ENCODE peak calls at places on chromosomes 4 and X, in four cellular contexts. One of them, this sample, is unnamed.

GRCh38 chr4:78938474-78938867 is 767 bp downstream of the PAQR3 start:
- DNase-seq in cardiac muscle cell: no peak
- DNase-seq in right lobe of liver: no peak
- DNase-seq in thyroid gland: no peak
- DNase-seq in this sample: no peak

GRCh38 chrX:25968920-25969319 is 169.2 kb upstream of the MAGEB18 start:
- DNase-seq in thyroid gland: no peak
- DNase-seq in right lobe of liver: no peak
- DNase-seq in cardiac muscle cell: peak; percentile 34
- DNase-seq in this sample: peak; percentile 39

GRCh38 chrX:10755477-10756334 is 135.3 kb upstream of the MID1 start:
- DNase-seq in cardiac muscle cell: peak; percentile 80
- DNase-seq in thyroid gland: peak; percentile 14
- DNase-seq in right lobe of liver: no peak
- DNase-seq in this sample: peak; percentile 7

GRCh38 chr4:140061194-140061593 is 92.8 kb downstream of the MAML3 start:
- DNase-seq in right lobe of liver: no peak
- DNase-seq in thyroid gland: no peak
- DNase-seq in cardiac muscle cell: no peak
- DNase-seq in this sample: no peak

GRCh38 chr4:87410669-87411068 is 11.7 kb upstream of the NUDT9 start:
- DNase-seq in cardiac muscle cell: no peak
- DNase-seq in right lobe of liver: no peak
- DNase-seq in thyroid gland: no peak
- DNase-seq in this sample: no peak

GRCh38 chrX:122203399-122203798 is 980.7 kb upstream of the GRIA3 start:
- DNase-seq in right lobe of liver: no peak
- DNase-seq in cardiac muscle cell: no peak
- DNase-seq in thyroid gland: no peak
- DNase-seq in this sample: no peak

GRCh38 chrX:98607739-98608138 is 1724.0 kb downstream of the RPA4 start:
- DNase-seq in cardiac muscle cell: no peak
- DNase-seq in thyroid gland: no peak
- DNase-seq in right lobe of liver: no peak
- DNase-seq in this sample: no peak

GRCh38 chr4:121697626-121698025 is 846 bp upstream of the ANXA5 start:
- DNase-seq in thyroid gland: no peak
- DNase-seq in right lobe of liver: no peak
- DNase-seq in cardiac muscle cell: no peak
- DNase-seq in this sample: no peak

GRCh38 chr4:181548873-181549541 is 694.2 kb upstream of the TENM3 start:
- DNase-seq in cardiac muscle cell: no peak
- DNase-seq in right lobe of liver: no peak
- DNase-seq in thyroid gland: no peak
- DNase-seq in this sample: no peak

GRCh38 chrX:56765816-56766553 is 36.9 kb downstream of the NBDY start:
- DNase-seq in right lobe of liver: no peak
- DNase-seq in cardiac muscle cell: no peak
- DNase-seq in thyroid gland: no peak
- DNase-seq in this sample: no peak

GRCh38 chrX:22325091-22325490 is 52.4 kb downstream of the CBLL2 start:
- DNase-seq in right lobe of liver: no peak
- DNase-seq in thyroid gland: no peak
- DNase-seq in cardiac muscle cell: peak; percentile 32
- DNase-seq in this sample: no peak

GRCh38 chr4:112938461-112939058 is 110.9 kb upstream of the ANK2 start:
- DNase-seq in right lobe of liver: no peak
- DNase-seq in cardiac muscle cell: peak; percentile 19
- DNase-seq in thyroid gland: no peak
- DNase-seq in this sample: no peak

GRCh38 chr4:167117273-167117672 is 117.0 kb downstream of the SPOCK3 start:
- DNase-seq in cardiac muscle cell: no peak
- DNase-seq in thyroid gland: no peak
- DNase-seq in right lobe of liver: no peak
- DNase-seq in this sample: no peak

GRCh38 chr4:61532324-61532723 is 332.2 kb downstream of the ADGRL3 start:
- DNase-seq in cardiac muscle cell: peak; percentile 66
- DNase-seq in thyroid gland: no peak
- DNase-seq in right lobe of liver: no peak
- DNase-seq in this sample: no peak

GRCh38 chr4:2257361-2258001 is 4.4 kb downstream of the MXD4 start:
- DNase-seq in cardiac muscle cell: no peak
- DNase-seq in thyroid gland: no peak
- DNase-seq in right lobe of liver: peak; percentile 44
- DNase-seq in this sample: peak; percentile 7

GRCh38 chrX:139804482-139804881 is 96.5 kb upstream of the MCF2 start:
- DNase-seq in cardiac muscle cell: no peak
- DNase-seq in thyroid gland: no peak
- DNase-seq in right lobe of liver: no peak
- DNase-seq in this sample: no peak

GRCh38 chr4:477686-478085 is 21.3 kb downstream of the ZNF721 start:
- DNase-seq in cardiac muscle cell: no peak
- DNase-seq in right lobe of liver: no peak
- DNase-seq in thyroid gland: no peak
- DNase-seq in this sample: no peak

GRCh38 chr4:27088491-27088890 is 227.8 kb downstream of the STIM2 start:
- DNase-seq in thyroid gland: no peak
- DNase-seq in right lobe of liver: no peak
- DNase-seq in cardiac muscle cell: no peak
- DNase-seq in this sample: peak; percentile 10

GRCh38 chr4:138975225-138975624 is 40.4 kb upstream of the NOCT start:
- DNase-seq in thyroid gland: no peak
- DNase-seq in cardiac muscle cell: no peak
- DNase-seq in right lobe of liver: no peak
- DNase-seq in this sample: no peak

GRCh38 chr4:182339246-182339645 is 96.0 kb downstream of the TENM3 start:
- DNase-seq in cardiac muscle cell: no peak
- DNase-seq in thyroid gland: no peak
- DNase-seq in right lobe of liver: no peak
- DNase-seq in this sample: no peak

GRCh38 chr4:78606530-78607095 is 55.0 kb downstream of the ANXA3 start:
- DNase-seq in cardiac muscle cell: no peak
- DNase-seq in thyroid gland: no peak
- DNase-seq in right lobe of liver: no peak
- DNase-seq in this sample: no peak

GRCh38 chrX:68355629-68355920 is 77.7 kb downstream of the OPHN1 start:
- DNase-seq in right lobe of liver: no peak
- DNase-seq in cardiac muscle cell: no peak
- DNase-seq in thyroid gland: no peak
- DNase-seq in this sample: peak; percentile 45

GRCh38 chrX:2677764-2678163 is 13.3 kb upstream of the CD99 start:
- DNase-seq in right lobe of liver: no peak
- DNase-seq in thyroid gland: no peak
- DNase-seq in cardiac muscle cell: no peak
- DNase-seq in this sample: peak; percentile 94

GRCh38 chrX:18885317-18886004 is 98.5 kb downstream of the PHKA2 start:
- DNase-seq in thyroid gland: peak; percentile 12
- DNase-seq in right lobe of liver: no peak
- DNase-seq in cardiac muscle cell: no peak
- DNase-seq in this sample: no peak

GRCh38 chrX:118528089-118528753 is 32.6 kb downstream of the DOCK11 start:
- DNase-seq in right lobe of liver: no peak
- DNase-seq in cardiac muscle cell: no peak
- DNase-seq in thyroid gland: no peak
- DNase-seq in this sample: no peak

GRCh38 chrX:7100022-7100421 is 47.5 kb upstream of the STS start:
- DNase-seq in right lobe of liver: no peak
- DNase-seq in thyroid gland: no peak
- DNase-seq in cardiac muscle cell: no peak
- DNase-seq in this sample: no peak

GRCh38 chr4:91758487-91758886 is 545.3 kb upstream of the GRID2 start:
- DNase-seq in thyroid gland: no peak
- DNase-seq in right lobe of liver: no peak
- DNase-seq in cardiac muscle cell: no peak
- DNase-seq in this sample: no peak

GRCh38 chr4:70712150-70712549 is 9.6 kb upstream of the RUFY3 start:
- DNase-seq in right lobe of liver: no peak
- DNase-seq in cardiac muscle cell: no peak
- DNase-seq in thyroid gland: no peak
- DNase-seq in this sample: no peak

GRCh38 chr4:70709551-70710080 is 12.1 kb upstream of the RUFY3 start:
- DNase-seq in right lobe of liver: no peak
- DNase-seq in thyroid gland: no peak
- DNase-seq in cardiac muscle cell: no peak
- DNase-seq in this sample: no peak

GRCh38 chr4:70712604-70713452 is 8.9 kb upstream of the RUFY3 start:
- DNase-seq in cardiac muscle cell: no peak
- DNase-seq in right lobe of liver: no peak
- DNase-seq in thyroid gland: no peak
- DNase-seq in this sample: no peak

GRCh38 chr4:70713453-70714026 is 8.2 kb upstream of the RUFY3 start:
- DNase-seq in cardiac muscle cell: no peak
- DNase-seq in thyroid gland: no peak
- DNase-seq in right lobe of liver: no peak
- DNase-seq in this sample: no peak

DNA sequence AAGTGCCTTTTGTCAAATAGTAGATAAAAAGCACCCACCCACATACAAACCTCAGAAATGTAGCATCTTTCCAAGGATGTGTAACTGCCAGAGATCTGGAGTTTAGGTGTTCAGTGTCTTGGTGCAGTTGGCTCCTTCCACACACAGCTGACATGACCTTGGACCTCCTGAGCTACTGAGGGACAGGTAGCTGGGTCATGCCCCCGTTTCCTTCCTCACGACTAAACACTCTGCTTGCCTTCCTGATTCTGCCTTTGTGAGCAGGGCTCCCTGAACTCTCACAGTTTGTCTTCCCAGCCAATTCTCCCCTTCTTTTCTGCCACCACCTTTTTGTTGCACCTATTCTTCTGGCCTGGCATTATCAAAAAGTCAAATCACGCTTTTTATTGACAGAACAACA is 10.2 kb upstream of the RUFY3 start:
- DNase-seq in cardiac muscle cell: no peak
- DNase-seq in right lobe of liver: no peak
- DNase-seq in thyroid gland: no peak
- DNase-seq in this sample: no peak
- H3K4me1 ChIP-seq in cardiac muscle cell: peaks cover 10% of the 10 kb centered on the region
- H3K4me1 ChIP-seq in right lobe of liver: peaks cover 34% of the 10 kb centered on the region
- H3K4me1 ChIP-seq in thyroid gland: peaks cover 32% of the 10 kb centered on the region
- H3K4me1 ChIP-seq in this sample: peaks cover 54% of the 10 kb centered on the region

GRCh38 chr4:42626629-42627028 is 30.3 kb downstream of the ATP8A1 start:
- DNase-seq in thyroid gland: no peak
- DNase-seq in cardiac muscle cell: no peak
- DNase-seq in right lobe of liver: no peak
- DNase-seq in this sample: no peak
- H3K4me1 ChIP-seq in thyroid gland: peaks cover 30% of the 10 kb centered on the region
- H3K4me1 ChIP-seq in cardiac muscle cell: no peaks in the 10 kb centered on the region
- H3K4me1 ChIP-seq in right lobe of liver: no peaks in the 10 kb centered on the region
- H3K4me1 ChIP-seq in this sample: peaks cover 21% of the 10 kb centered on the region

GRCh38 chr4:67556426-67556825 is 2.1 kb upstream of the STAP1 start:
- DNase-seq in thyroid gland: no peak
- DNase-seq in right lobe of liver: no peak
- DNase-seq in cardiac muscle cell: no peak
- DNase-seq in this sample: no peak

GRCh38 chr4:67555447-67555846 is 3.1 kb upstream of the STAP1 start:
- DNase-seq in cardiac muscle cell: no peak
- DNase-seq in right lobe of liver: no peak
- DNase-seq in thyroid gland: no peak
- DNase-seq in this sample: no peak

DNA sequence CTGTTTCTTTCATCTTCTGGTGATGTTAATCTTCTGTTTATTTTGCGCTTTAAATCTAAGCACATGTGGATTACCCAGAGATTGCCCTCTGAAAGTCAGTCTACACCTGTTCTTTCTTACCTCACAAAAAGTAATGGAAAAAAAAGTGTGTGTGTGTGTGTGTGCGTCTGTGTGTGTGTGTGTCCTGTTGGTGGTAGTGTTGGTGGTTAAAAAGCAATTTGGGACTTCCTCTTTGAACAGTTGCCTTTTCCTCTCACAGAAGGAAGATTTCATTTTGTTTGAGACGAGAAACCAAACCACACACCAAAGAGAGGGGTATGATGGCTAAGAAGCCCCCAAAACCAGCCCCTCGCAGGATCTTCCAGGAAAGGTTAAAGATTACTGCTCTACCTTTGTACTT is at the start of gene STAP1:
- DNase-seq in right lobe of liver: no peak
- DNase-seq in cardiac muscle cell: no peak
- DNase-seq in thyroid gland: no peak
- DNase-seq in this sample: no peak
- H3K4me1 ChIP-seq in right lobe of liver: no peaks in the 10 kb centered on the region
- H3K4me1 ChIP-seq in cardiac muscle cell: peaks cover 4% of the 10 kb centered on the region
- H3K4me1 ChIP-seq in thyroid gland: no peaks in the 10 kb centered on the region
- H3K4me1 ChIP-seq in this sample: no peaks in the 10 kb centered on the region

GRCh38 chr4:7422098-7422897 is 12.4 kb downstream of the PSAPL1 start:
- DNase-seq in thyroid gland: peak; percentile 37
- DNase-seq in cardiac muscle cell: no peak
- DNase-seq in right lobe of liver: no peak
- DNase-seq in this sample: peak; percentile 6

GRCh38 chr4:7423801-7424552 is 10.8 kb downstream of the PSAPL1 start:
- DNase-seq in thyroid gland: no peak
- DNase-seq in right lobe of liver: no peak
- DNase-seq in cardiac muscle cell: no peak
- DNase-seq in this sample: no peak

GRCh38 chr4:7421356-7422097 is 13.2 kb downstream of the PSAPL1 start:
- DNase-seq in cardiac muscle cell: no peak
- DNase-seq in right lobe of liver: no peak
- DNase-seq in thyroid gland: no peak
- DNase-seq in this sample: no peak

GRCh38 chr4:7423391-7423790 is 11.3 kb downstream of the PSAPL1 start:
- DNase-seq in right lobe of liver: no peak
- DNase-seq in cardiac muscle cell: no peak
- DNase-seq in thyroid gland: no peak
- DNase-seq in this sample: no peak

DNA sequence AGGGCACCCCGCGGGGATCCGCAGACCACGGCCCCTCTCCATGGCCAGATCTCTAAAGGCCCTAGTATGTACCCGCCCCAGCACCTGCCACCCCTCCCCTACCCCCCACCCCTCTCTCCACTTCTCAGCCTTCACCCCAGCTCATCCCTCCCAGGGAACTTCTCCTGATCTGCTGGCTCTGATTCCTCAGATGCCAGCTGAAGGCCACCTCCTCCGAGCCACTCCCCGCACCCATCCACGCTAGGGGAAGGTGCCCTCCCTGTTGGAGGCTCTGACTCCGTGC is 11.9 kb downstream of the PSAPL1 start:
- DNase-seq in right lobe of liver: no peak
- DNase-seq in thyroid gland: no peak
- DNase-seq in cardiac muscle cell: no peak
- DNase-seq in this sample: no peak
- H3K4me1 ChIP-seq in right lobe of liver: no peaks in the 10 kb centered on the region
- H3K4me1 ChIP-seq in thyroid gland: peaks cover 4% of the 10 kb centered on the region
- H3K4me1 ChIP-seq in cardiac muscle cell: peaks cover 17% of the 10 kb centered on the region
- H3K4me1 ChIP-seq in this sample: no peaks in the 10 kb centered on the region

GRCh38 chrX:45762699-45763647 is 562.3 kb upstream of the DIPK2B start:
- DNase-seq in cardiac muscle cell: no peak
- DNase-seq in thyroid gland: no peak
- DNase-seq in right lobe of liver: no peak
- DNase-seq in this sample: no peak
- H3K4me1 ChIP-seq in cardiac muscle cell: no peaks in the 10 kb centered on the region
- H3K4me1 ChIP-seq in thyroid gland: no peaks in the 10 kb centered on the region
- H3K4me1 ChIP-seq in right lobe of liver: no peaks in the 10 kb centered on the region
- H3K4me1 ChIP-seq in this sample: no peaks in the 10 kb centered on the region